ENCODE peak calls at places on chromosomes 2 and 18, in nine cellular contexts. Z, I, T, J, V, Q, A, Y and N are unnamed samples.

GRCh38 chr2:69177063-69177771 is 164.2 kb downstream of the ANTXR1 start:
- DNase-seq in Z (no peak), I (no peak), T (no peak), J (no peak), V (peak; percentile 41), Q (no peak), A (peak; percentile 70), Y (peak; percentile 37), N (no peak)

GRCh38 chr18:36420826-36421225 is 123.3 kb downstream of the FHOD3 start:
- DNase-seq in Z (no peak), I (no peak), T (no peak), J (no peak), V (no peak), Q (no peak), A (no peak), Y (no peak), N (no peak)

GRCh38 chr2:68429311-68429826 is 37.7 kb downstream of the FBXO48 start:
- DNase-seq in Z (no peak), I (no peak), T (no peak), J (no peak), V (no peak), Q (no peak), A (no peak), Y (no peak), N (peak; percentile 37)

GRCh38 chr2:181810823-181811695 is 80.5 kb upstream of the ITPRID2 start:
- DNase-seq in Z (peak; percentile 98), I (no peak), T (peak; percentile 70), J (no peak), V (peak; percentile 1), Q (no peak), A (no peak), Y (peak; percentile 45), N (no peak)

GRCh38 chr2:230661072-230661957 is 51.3 kb upstream of the CAB39 start:
- DNase-seq in Z (no peak), I (no peak), T (no peak), J (peak; percentile 92), V (no peak), Q (no peak), A (no peak), Y (no peak), N (no peak)

GRCh38 chr2:136126021-136126420 is 8.1 kb upstream of the CXCR4 start:
- DNase-seq in Z (no peak), I (no peak), T (no peak), J (no peak), V (no peak), Q (no peak), A (no peak), Y (no peak), N (no peak)

GRCh38 chr2:216012133-216012829 is 1.1 kb downstream of the MREG start:
- DNase-seq in Z (no peak), I (no peak), T (no peak), J (no peak), V (peak; percentile 59), Q (no peak), A (no peak), Y (no peak), N (no peak)

GRCh38 chr18:77557030-77557429 is 307.4 kb downstream of the GALR1 start:
- DNase-seq in Z (no peak), I (no peak), T (no peak), J (no peak), V (no peak), Q (no peak), A (peak; percentile 40), Y (no peak), N (peak; percentile 34)

GRCh38 chr2:161522796-161523195 is 101.4 kb upstream of the SLC4A10 start:
- DNase-seq in Z (no peak), I (no peak), T (no peak), J (no peak), V (no peak), Q (no peak), A (no peak), Y (no peak), N (no peak)

GRCh38 chr2:3460831-3461544 is 58.3 kb downstream of the ADI1 start:
- DNase-seq in Z (no peak), I (no peak), T (no peak), J (no peak), V (no peak), Q (no peak), A (no peak), Y (peak; percentile 27), N (no peak)

GRCh38 chr2:192030289-192030688 is 164.4 kb downstream of the TMEFF2 start:
- DNase-seq in Z (no peak), I (no peak), T (no peak), J (no peak), V (no peak), Q (no peak), A (peak; percentile 32), Y (no peak), N (no peak)

GRCh38 chr18:73827801-73828200 is 319.8 kb downstream of the FBXO15 start:
- DNase-seq in Z (no peak), I (no peak), T (no peak), J (no peak), V (no peak), Q (no peak), A (no peak), Y (no peak), N (no peak)

GRCh38 chr18:78984941-78985784 is 5.5 kb downstream of the SALL3 start:
- DNase-seq in Z (no peak), I (peak; percentile 14), T (no peak), J (no peak), V (no peak), Q (peak; percentile 51), A (peak; percentile 90), Y (no peak), N (no peak)

GRCh38 chr18:62998443-62998842 is 283.1 kb downstream of the PHLPP1 start:
- DNase-seq in Z (no peak), I (no peak), T (no peak), J (no peak), V (no peak), Q (no peak), A (no peak), Y (no peak), N (peak; percentile 89)

GRCh38 chr2:235394278-235394828 is 99.5 kb upstream of the AGAP1 start:
- DNase-seq in Z (peak; percentile 90), I (no peak), T (no peak), J (no peak), V (no peak), Q (no peak), A (no peak), Y (no peak), N (no peak)

GRCh38 chr2:170999654-171000053 is 70.6 kb downstream of the GORASP2 start:
- DNase-seq in Z (no peak), I (no peak), T (no peak), J (no peak), V (no peak), Q (no peak), A (no peak), Y (no peak), N (no peak)

GRCh38 chr2:236661064-236661761 is 91.6 kb downstream of the ACKR3 start:
- DNase-seq in Z (no peak), I (no peak), T (no peak), J (no peak), V (no peak), Q (peak; percentile 9), A (peak; percentile 69), Y (no peak), N (peak; percentile 88)

GRCh38 chr2:159118859-159119510 is 150.5 kb downstream of the TANC1 start:
- DNase-seq in Z (no peak), I (no peak), T (no peak), J (no peak), V (no peak), Q (no peak), A (no peak), Y (no peak), N (no peak)

GRCh38 chr2:63132020-63132419 is 81.4 kb downstream of the OTX1 start:
- DNase-seq in Z (no peak), I (no peak), T (no peak), J (no peak), V (no peak), Q (no peak), A (no peak), Y (no peak), N (no peak)

DNA sequence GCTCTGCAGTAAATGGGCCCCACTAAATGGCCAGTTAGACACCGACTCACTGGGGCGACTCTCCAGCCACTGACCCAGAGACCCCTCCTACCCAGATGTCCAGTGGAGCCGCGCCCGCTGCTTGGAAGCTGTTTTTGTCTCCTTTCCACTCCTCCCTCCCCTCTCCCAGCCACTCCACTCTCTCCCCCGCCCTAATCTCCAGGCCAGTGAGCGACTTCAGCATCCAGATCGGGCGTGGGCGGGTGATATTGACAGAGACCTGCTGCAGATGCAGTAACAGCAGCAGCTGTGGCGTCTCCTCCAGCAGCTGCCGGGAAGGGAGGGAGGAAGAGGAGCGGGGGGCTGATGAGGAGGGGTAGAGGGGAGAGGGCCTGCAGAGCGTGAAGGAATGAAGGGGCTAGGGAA is at the start of gene SCN7A:
- DNase-seq in Z (no peak), I (no peak), T (peak; percentile 4), J (no peak), V (peak; percentile 63), Q (peak; percentile 13), A (peak; percentile 75), Y (no peak), N (peak; percentile 97)
- H3K27ac ChIP-seq in Z (no peak within 1 kb of the TSS), I (no peak within 1 kb of the TSS), T (no peak within 1 kb of the TSS), J (no peak within 1 kb of the TSS), V (no peak within 1 kb of the TSS), Q (no peak within 1 kb of the TSS), A (no peak within 1 kb of the TSS), Y (no peak within 1 kb of the TSS), N (peak within 1 kb of the TSS; percentile 65)

GRCh38 chr18:57780318-57781127 is 22.6 kb downstream of the ATP8B1 start:
- DNase-seq in Z (no peak), I (no peak), T (no peak), J (peak; percentile 17), V (no peak), Q (no peak), A (no peak), Y (no peak), N (no peak)
- TF ChIP-seq POLR2AphosphoS5 in Z (no peak), I (no peak), T (no peak), J (no peak), V (no peak), Q (no peak), A (no peak), Y (no peak), N (no peak)

DNA sequence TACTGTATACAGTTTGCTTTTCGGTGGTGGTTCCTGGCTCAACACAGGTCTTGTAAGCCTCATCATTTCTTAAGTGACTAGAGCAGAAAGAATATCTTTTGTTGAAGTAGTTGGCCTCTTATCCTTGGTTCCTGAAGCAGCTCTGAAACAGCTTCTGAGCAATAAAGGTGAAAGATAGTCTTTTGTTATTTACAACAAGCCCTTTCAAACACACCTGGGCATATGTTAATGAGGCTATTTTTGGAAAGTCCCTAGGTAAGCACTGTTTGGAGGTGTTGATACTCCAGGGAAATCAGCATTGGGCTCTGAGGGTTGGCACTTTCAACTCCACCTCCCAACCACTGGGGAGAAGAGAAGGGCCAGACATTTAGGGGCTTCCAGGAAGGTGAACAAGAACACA is 211.0 kb downstream of the MCFD2 start:
- DNase-seq in Z (no peak), I (no peak), T (no peak), J (no peak), V (no peak), Q (peak; percentile 21), A (peak; percentile 88), Y (no peak), N (no peak)
- H3K4me1 ChIP-seq in Z (peaks cover 23% of the 10 kb centered on the region), I (peaks cover 76% of the 10 kb centered on the region), T (peaks cover 7% of the 10 kb centered on the region), J (peaks cover 6% of the 10 kb centered on the region), V (peaks cover 54% of the 10 kb centered on the region), Q (peaks cover 47% of the 10 kb centered on the region), A (peaks cover 77% of the 10 kb centered on the region), Y (peaks cover 83% of the 10 kb centered on the region), N (peaks cover 89% of the 10 kb centered on the region)

DNA sequence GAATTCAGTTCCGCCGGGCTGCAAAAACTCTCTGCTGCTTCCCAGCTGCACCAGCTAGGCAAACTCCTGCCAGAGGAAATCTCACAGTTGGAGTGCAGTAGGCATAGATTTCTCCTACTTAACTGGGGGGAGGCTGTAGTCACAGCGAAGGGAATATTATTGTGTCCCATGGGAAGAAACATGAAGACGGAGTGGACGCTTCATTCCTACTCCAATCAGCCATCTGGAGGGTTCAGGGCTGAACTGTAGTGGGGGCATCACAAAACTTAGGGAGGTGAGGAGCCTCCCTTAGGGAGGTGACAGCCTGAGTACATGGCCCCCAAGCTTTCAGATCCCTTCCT is 19.7 kb upstream of the CYP1B1 start:
- DNase-seq in Z (no peak), I (no peak), T (no peak), J (no peak), V (no peak), Q (no peak), A (no peak), Y (no peak), N (no peak)
- H3K27ac ChIP-seq in Z (no peak overlapping the region), I (peak overlapping the region; percentile 65), T (peak overlapping the region; percentile 62), J (peak overlapping the region; percentile 80), V (no peak overlapping the region), Q (no peak overlapping the region), A (no peak overlapping the region), Y (peak overlapping the region; percentile 69), N (peak overlapping the region; percentile 19)